ENCODE peak calls at places on chromosomes 16 and 17, in nine cellular contexts. Y, F, G, S, Q, L, C, H and B are unnamed samples.

GRCh38 chr17:19501219-19501618 is 32.4 kb upstream of the SLC47A1 start:
- DNase-seq in Y (no peak), F (no peak), G (no peak), S (no peak), Q (no peak), L (no peak), C (no peak), H (no peak), B (no peak)

GRCh38 chr16:8859913-8860881 is 8.6 kb downstream of the CARHSP1 start:
- DNase-seq in Y (no peak), F (no peak), G (peak; percentile 66), S (peak; percentile 59), Q (no peak), L (no peak), C (peak; percentile 38), H (no peak), B (no peak)

GRCh38 chr17:81186203-81186602 is 20.2 kb upstream of the AATK start:
- DNase-seq in Y (no peak), F (no peak), G (no peak), S (no peak), Q (no peak), L (no peak), C (no peak), H (no peak), B (no peak)

GRCh38 chr17:20228860-20229259 is 219.7 kb downstream of the SPECC1 start:
- DNase-seq in Y (no peak), F (no peak), G (no peak), S (no peak), Q (no peak), L (no peak), C (no peak), H (no peak), B (no peak)

GRCh38 chr16:6548507-6548906 is 784.1 kb upstream of the RBFOX1 start:
- DNase-seq in Y (no peak), F (no peak), G (no peak), S (no peak), Q (no peak), L (no peak), C (no peak), H (no peak), B (no peak)

GRCh38 chr16:10992797-10993196 is 48.4 kb downstream of the CLEC16A start:
- DNase-seq in Y (no peak), F (peak; percentile 67), G (no peak), S (peak; percentile 79), Q (no peak), L (no peak), C (peak; percentile 41), H (no peak), B (no peak)

GRCh38 chr16:89471225-89471624 is 19.1 kb downstream of the ANKRD11 start:
- DNase-seq in Y (no peak), F (no peak), G (peak; percentile 7), S (peak; percentile 83), Q (no peak), L (no peak), C (peak; percentile 35), H (no peak), B (no peak)

GRCh38 chr17:73643846-73644144 is 450 bp downstream of the SDK2 start:
- DNase-seq in Y (no peak), F (no peak), G (no peak), S (no peak), Q (no peak), L (no peak), C (no peak), H (no peak), B (no peak)

GRCh38 chr16:58584831-58585505 is 44.7 kb downstream of the CNOT1 start:
- DNase-seq in Y (no peak), F (no peak), G (no peak), S (no peak), Q (no peak), L (no peak), C (no peak), H (no peak), B (no peak)

GRCh38 chr17:8029121-8029520 is 9.7 kb upstream of the ALOX15B start:
- DNase-seq in Y (no peak), F (no peak), G (peak; percentile 3), S (peak; percentile 56), Q (no peak), L (no peak), C (no peak), H (no peak), B (no peak)

GRCh38 chr17:40026816-40027613 is 11.8 kb downstream of the CSF3 start:
- DNase-seq in Y (peak; percentile 83), F (peak; percentile 84), G (peak; percentile 92), S (peak; percentile 88), Q (peak; percentile 59), L (peak; percentile 65), C (peak; percentile 73), H (peak; percentile 85), B (peak; percentile 47)

GRCh38 chr17:81694810-81695209 is 8.4 kb upstream of the MRPL12 start:
- DNase-seq in Y (no peak), F (no peak), G (no peak), S (no peak), Q (no peak), L (no peak), C (no peak), H (no peak), B (no peak)

GRCh38 chr17:75812096-75813001 is 27.7 kb downstream of the UNK start:
- DNase-seq in Y (no peak), F (no peak), G (peak; percentile 44), S (no peak), Q (no peak), L (no peak), C (no peak), H (no peak), B (no peak)

GRCh38 chr16:75111514-75112280 is 4.9 kb downstream of the LDHD start:
- DNase-seq in Y (no peak), F (no peak), G (peak; percentile 66), S (no peak), Q (no peak), L (no peak), C (no peak), H (no peak), B (no peak)

GRCh38 chr16:23712976-23713375 is at the start of gene ERN2:
- DNase-seq in Y (peak; percentile 84), F (no peak), G (peak; percentile 67), S (no peak), Q (no peak), L (no peak), C (no peak), H (no peak), B (no peak)

GRCh38 chr16:82317411-82318168 is 147.6 kb upstream of the MPHOSPH6 start:
- DNase-seq in Y (no peak), F (no peak), G (no peak), S (no peak), Q (no peak), L (no peak), C (no peak), H (no peak), B (no peak)